ENCODE peak calls at places on chromosome 14, in six cellular contexts. B, Y, T, Z, Q and A are unnamed samples.

GRCh38 chr14:22878271-22879246 is 4.5 kb upstream of the REM2 start:
- DNase-seq in B (no peak), Y (no peak), T (no peak), Z (no peak), Q (no peak), A (no peak)

GRCh38 chr14:72024043-72024407 is 91.8 kb downstream of the RGS6 start:
- DNase-seq in B (peak; percentile 65), Y (no peak), T (peak; percentile 23), Z (peak; percentile 35), Q (peak; percentile 35), A (no peak)

GRCh38 chr14:70707138-70708038 is 65.7 kb downstream of the TTC9 start:
- DNase-seq in B (peak; percentile 27), Y (peak; percentile 47), T (no peak), Z (no peak), Q (peak; percentile 57), A (no peak)

GRCh38 chr14:52313903-52314481 is at the start of gene PTGER2:
- DNase-seq in B (peak; percentile 57), Y (peak; percentile 99), T (peak; percentile 58), Z (peak; percentile 81), Q (peak; percentile 96), A (peak; percentile 87)

GRCh38 chr14:64760146-64760755 is 56.0 kb downstream of the PLEKHG3 start:
- DNase-seq in B (peak; percentile 24), Y (peak; percentile 25), T (peak; percentile 39), Z (no peak), Q (peak; percentile 45), A (no peak)

GRCh38 chr14:95482967-95483842 is 33.2 kb downstream of the SYNE3 start:
- DNase-seq in B (peak; percentile 46), Y (peak; percentile 98), T (no peak), Z (peak; percentile 87), Q (peak; percentile 98), A (peak; percentile 93)

GRCh38 chr14:92386637-92387036 is 63.7 kb downstream of the SLC24A4 start:
- DNase-seq in B (no peak), Y (no peak), T (no peak), Z (no peak), Q (no peak), A (no peak)

GRCh38 chr14:24372701-24373416 is 4.9 kb downstream of the NFATC4 start:
- DNase-seq in B (no peak), Y (peak; percentile 54), T (no peak), Z (no peak), Q (peak; percentile 71), A (no peak)

GRCh38 chr14:58942516-58942915 is 246.0 kb upstream of the DAAM1 start:
- DNase-seq in B (no peak), Y (peak; percentile 8), T (no peak), Z (no peak), Q (peak; percentile 8), A (no peak)

GRCh38 chr14:59328410-59328809 is 136.8 kb downstream of the GPR135 start:
- DNase-seq in B (no peak), Y (peak; percentile 39), T (no peak), Z (no peak), Q (peak; percentile 30), A (no peak)

GRCh38 chr14:71645656-71646055 is 286.6 kb upstream of the RGS6 start:
- DNase-seq in B (no peak), Y (peak; percentile 48), T (no peak), Z (no peak), Q (peak; percentile 87), A (no peak)

GRCh38 chr14:73014105-73014504 is 12.8 kb downstream of the ZFYVE1 start:
- DNase-seq in B (no peak), Y (peak; percentile 32), T (no peak), Z (no peak), Q (peak; percentile 29), A (no peak)

GRCh38 chr14:74504874-74505617 is 11.5 kb downstream of the ISCA2 start:
- DNase-seq in B (no peak), Y (no peak), T (no peak), Z (peak; percentile 17), Q (no peak), A (peak; percentile 69)

GRCh38 chr14:50943943-50944646 is at the start of gene PYGL:
- DNase-seq in B (peak; percentile 43), Y (peak; percentile 89), T (no peak), Z (peak; percentile 76), Q (peak; percentile 53), A (peak; percentile 81)

GRCh38 chr14:84882830-84883229 is 647.1 kb upstream of the FLRT2 start:
- DNase-seq in B (no peak), Y (no peak), T (no peak), Z (no peak), Q (no peak), A (no peak)

GRCh38 chr14:34081576-34082136 is 130.8 kb upstream of the EGLN3 start:
- DNase-seq in B (peak; percentile 57), Y (peak; percentile 69), T (no peak), Z (no peak), Q (peak; percentile 68), A (no peak)

GRCh38 chr14:51453869-51454268 is 197.8 kb upstream of the FRMD6 start:
- DNase-seq in B (no peak), Y (no peak), T (no peak), Z (no peak), Q (no peak), A (no peak)

GRCh38 chr14:79842270-79842669 is 369.0 kb downstream of the DIO2 start:
- DNase-seq in B (no peak), Y (peak; percentile 67), T (no peak), Z (peak; percentile 60), Q (peak; percentile 91), A (peak; percentile 79)

GRCh38 chr14:64730681-64731080 is 26.5 kb downstream of the PLEKHG3 start:
- DNase-seq in B (no peak), Y (no peak), T (no peak), Z (no peak), Q (no peak), A (no peak)

GRCh38 chr14:96953443-96953842 is 156.3 kb downstream of the VRK1 start:
- DNase-seq in B (no peak), Y (no peak), T (no peak), Z (no peak), Q (no peak), A (no peak)

GRCh38 chr14:89429206-89430091 is 12.4 kb upstream of the FOXN3 start:
- DNase-seq in B (no peak), Y (peak; percentile 45), T (no peak), Z (no peak), Q (no peak), A (no peak)

GRCh38 chr14:89430271-89430620 is 13.2 kb upstream of the FOXN3 start:
- DNase-seq in B (no peak), Y (no peak), T (no peak), Z (no peak), Q (no peak), A (no peak)

GRCh38 chr14:89428556-89429196 is 11.6 kb upstream of the FOXN3 start:
- DNase-seq in B (no peak), Y (peak; percentile 66), T (no peak), Z (peak; percentile 57), Q (no peak), A (peak; percentile 82)

GRCh38 chr14:89427426-89428162 is 10.6 kb upstream of the FOXN3 start:
- DNase-seq in B (no peak), Y (peak; percentile 50), T (no peak), Z (no peak), Q (peak; percentile 59), A (no peak)

DNA sequence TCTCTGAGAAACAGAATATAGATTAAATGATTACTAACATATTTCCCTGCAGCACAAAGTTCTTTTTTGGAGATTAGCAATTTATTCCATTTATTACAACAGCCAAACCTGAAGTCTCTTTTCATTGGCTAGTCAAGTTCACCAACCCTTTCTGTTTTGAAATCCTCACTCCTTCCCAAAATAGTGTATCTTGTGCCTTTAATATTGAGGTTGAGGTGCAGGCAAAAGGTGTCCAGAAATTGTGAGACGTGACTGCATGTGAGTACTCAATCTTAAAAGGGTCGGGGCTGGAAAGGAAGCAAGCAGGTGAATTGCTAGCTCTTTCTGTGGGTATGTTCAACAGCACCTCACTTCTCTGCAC is 11.1 kb upstream of the FOXN3 start:
- DNase-seq in B (no peak), Y (peak; percentile 26), T (no peak), Z (no peak), Q (no peak), A (no peak)
- H3K4me3 ChIP-seq in B (no peak overlapping the region), Y (no peak overlapping the region), T (no peak overlapping the region), Z (peak overlapping the region; percentile 37), Q (no peak overlapping the region), A (peak overlapping the region; percentile 59)

GRCh38 chr14:62079035-62079434 is 316.8 kb downstream of the SNAPC1 start:
- DNase-seq in B (no peak), Y (no peak), T (no peak), Z (no peak), Q (no peak), A (no peak)

GRCh38 chr14:62081012-62081612 is 318.9 kb downstream of the SNAPC1 start:
- DNase-seq in B (no peak), Y (no peak), T (no peak), Z (no peak), Q (no peak), A (no peak)

GRCh38 chr14:62076825-62077660 is 314.8 kb downstream of the SNAPC1 start:
- DNase-seq in B (no peak), Y (no peak), T (no peak), Z (no peak), Q (no peak), A (no peak)

GRCh38 chr14:62077676-62078261 is 315.5 kb downstream of the SNAPC1 start:
- DNase-seq in B (no peak), Y (no peak), T (peak; percentile 26), Z (no peak), Q (no peak), A (no peak)

DNA sequence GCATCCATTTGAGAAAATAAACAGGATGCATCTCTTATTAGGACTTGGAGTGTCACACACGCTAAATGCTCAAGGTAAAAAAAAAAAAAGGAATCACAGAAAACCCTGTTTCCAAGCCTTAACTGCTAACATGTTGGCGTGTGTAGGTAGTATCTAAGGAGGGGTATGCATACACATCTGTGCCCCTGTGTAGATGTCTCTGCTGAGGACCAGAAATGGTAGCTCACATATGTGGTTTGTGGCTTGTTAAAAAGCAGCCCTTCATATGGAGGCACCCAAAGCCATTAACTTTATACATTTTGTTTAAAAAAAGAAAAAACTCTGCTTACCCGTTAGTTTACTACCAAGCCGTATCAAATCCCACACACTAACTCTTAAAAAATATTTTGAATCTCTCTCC is 314.1 kb downstream of the SNAPC1 start:
- DNase-seq in B (no peak), Y (no peak), T (no peak), Z (no peak), Q (no peak), A (no peak)
- H3K4me3 ChIP-seq in B (no peak overlapping the region), Y (no peak overlapping the region), T (no peak overlapping the region), Z (no peak overlapping the region), Q (no peak overlapping the region), A (no peak overlapping the region)

GRCh38 chr14:83541147-83541546 is 1988.8 kb upstream of the FLRT2 start:
- DNase-seq in B (no peak), Y (no peak), T (no peak), Z (no peak), Q (no peak), A (no peak)
- H3K4me3 ChIP-seq in B (no peak overlapping the region), Y (no peak overlapping the region), T (no peak overlapping the region), Z (no peak overlapping the region), Q (no peak overlapping the region), A (no peak overlapping the region)

GRCh38 chr14:43090380-43090779 is 1416.7 kb downstream of the FSCB start:
- DNase-seq in B (no peak), Y (no peak), T (no peak), Z (no peak), Q (no peak), A (no peak)

DNA sequence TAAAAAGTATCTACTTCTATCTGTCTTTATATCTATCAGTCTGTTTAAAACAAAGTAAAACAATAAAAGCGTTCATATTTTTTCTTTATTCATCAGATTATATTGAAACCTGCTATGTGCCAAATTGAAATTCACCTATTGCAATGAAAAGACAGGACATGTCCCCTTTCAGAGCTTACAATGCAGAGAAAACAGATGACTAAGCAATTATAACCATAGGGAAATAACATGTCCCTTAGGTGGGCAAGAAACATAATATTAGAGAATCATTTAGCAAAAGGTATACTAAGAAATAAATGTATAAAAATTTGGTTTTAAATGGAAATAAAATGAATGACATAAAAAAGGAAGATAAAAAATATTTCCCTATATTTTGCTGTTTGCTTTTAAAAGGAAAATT is 1421.3 kb downstream of the FSCB start:
- DNase-seq in B (no peak), Y (no peak), T (no peak), Z (no peak), Q (no peak), A (no peak)
- H3K4me3 ChIP-seq in B (no peak overlapping the region), Y (no peak overlapping the region), T (no peak overlapping the region), Z (no peak overlapping the region), Q (no peak overlapping the region), A (no peak overlapping the region)